ENCODE peak calls at places on chromosomes 13 and 19, in five cellular contexts. One of them, this sample, is unnamed.

GRCh38 chr13:111005808-111006494 is 91.1 kb upstream of the ANKRD10 start:
- DNase-seq in trophoblast cell: no peak
- DNase-seq in neuronal stem cell: no peak
- DNase-seq in mesenchymal stem cell: no peak
- DNase-seq in H1: no peak
- DNase-seq in this sample: no peak

GRCh38 chr19:19642506-19643157 is 825 bp downstream of the GMIP start:
- DNase-seq in trophoblast cell: peak
- DNase-seq in neuronal stem cell: no peak
- DNase-seq in mesenchymal stem cell: peak
- DNase-seq in H1: no peak
- DNase-seq in this sample: no peak

GRCh38 chr19:34972163-34972705 is 8.2 kb upstream of the ZNF792 start:
- DNase-seq in trophoblast cell: no peak
- DNase-seq in neuronal stem cell: no peak
- DNase-seq in mesenchymal stem cell: no peak
- DNase-seq in H1: no peak
- DNase-seq in this sample: no peak

GRCh38 chr19:17766543-17767131 is 15.4 kb downstream of the FCHO1 start:
- DNase-seq in trophoblast cell: peak
- DNase-seq in neuronal stem cell: peak
- DNase-seq in mesenchymal stem cell: peak
- DNase-seq in H1: peak
- DNase-seq in this sample: peak

GRCh38 chr13:89846890-89847585 is 1500.4 kb upstream of the MIR17HG start:
- DNase-seq in trophoblast cell: no peak
- DNase-seq in neuronal stem cell: no peak
- DNase-seq in mesenchymal stem cell: peak
- DNase-seq in H1: no peak
- DNase-seq in this sample: no peak

GRCh38 chr19:434152-434960 is 25.4 kb upstream of the C2CD4C start:
- DNase-seq in trophoblast cell: no peak
- DNase-seq in neuronal stem cell: no peak
- DNase-seq in mesenchymal stem cell: no peak
- DNase-seq in H1: no peak
- DNase-seq in this sample: no peak

GRCh38 chr19:2099054-2099501 is 2.4 kb downstream of the IZUMO4 start:
- DNase-seq in trophoblast cell: no peak
- DNase-seq in neuronal stem cell: no peak
- DNase-seq in mesenchymal stem cell: no peak
- DNase-seq in H1: no peak
- DNase-seq in this sample: no peak

GRCh38 chr19:53158119-53158656 is 665 bp downstream of the ZNF347 start:
- DNase-seq in trophoblast cell: peak
- DNase-seq in neuronal stem cell: peak
- DNase-seq in mesenchymal stem cell: peak
- DNase-seq in H1: peak
- DNase-seq in this sample: peak

GRCh38 chr13:112901951-112902651 is 66.9 kb upstream of the MCF2L start:
- DNase-seq in trophoblast cell: no peak
- DNase-seq in neuronal stem cell: no peak
- DNase-seq in mesenchymal stem cell: no peak
- DNase-seq in H1: no peak
- DNase-seq in this sample: peak

GRCh38 chr19:2477732-2478191 is 1.8 kb downstream of the GADD45B start:
- DNase-seq in trophoblast cell: no peak
- DNase-seq in neuronal stem cell: no peak
- DNase-seq in mesenchymal stem cell: peak
- DNase-seq in H1: no peak
- DNase-seq in this sample: no peak

GRCh38 chr13:90675129-90675528 is 672.4 kb upstream of the MIR17HG start:
- DNase-seq in trophoblast cell: no peak
- DNase-seq in neuronal stem cell: no peak
- DNase-seq in mesenchymal stem cell: no peak
- DNase-seq in H1: no peak
- DNase-seq in this sample: no peak

GRCh38 chr19:47272448-47273312 is 2.0 kb upstream of the INAFM1 start:
- DNase-seq in trophoblast cell: no peak
- DNase-seq in neuronal stem cell: no peak
- DNase-seq in mesenchymal stem cell: no peak
- DNase-seq in H1: peak
- DNase-seq in this sample: no peak

GRCh38 chr13:71124230-71124629 is 742.8 kb downstream of the DACH1 start:
- DNase-seq in trophoblast cell: no peak
- DNase-seq in neuronal stem cell: no peak
- DNase-seq in mesenchymal stem cell: no peak
- DNase-seq in H1: no peak
- DNase-seq in this sample: no peak

GRCh38 chr13:76723551-76724232 is 162.5 kb downstream of the KCTD12 start:
- DNase-seq in trophoblast cell: peak
- DNase-seq in neuronal stem cell: no peak
- DNase-seq in mesenchymal stem cell: peak
- DNase-seq in H1: peak
- DNase-seq in this sample: peak

GRCh38 chr19:29478578-29479565 is 46.9 kb upstream of the VSTM2B start:
- DNase-seq in trophoblast cell: peak
- DNase-seq in neuronal stem cell: peak
- DNase-seq in mesenchymal stem cell: no peak
- DNase-seq in H1: peak
- DNase-seq in this sample: peak

GRCh38 chr13:99690426-99691189 is 189.3 kb downstream of the TM9SF2 start:
- DNase-seq in trophoblast cell: peak
- DNase-seq in neuronal stem cell: peak
- DNase-seq in mesenchymal stem cell: no peak
- DNase-seq in H1: no peak
- DNase-seq in this sample: no peak

GRCh38 chr19:35037716-35038622 is 3.6 kb upstream of the HPN start:
- DNase-seq in trophoblast cell: no peak
- DNase-seq in neuronal stem cell: no peak
- DNase-seq in mesenchymal stem cell: no peak
- DNase-seq in H1: no peak
- DNase-seq in this sample: no peak

GRCh38 chr13:50410921-50411712 is 395.9 kb downstream of the KCNRG start:
- DNase-seq in trophoblast cell: peak
- DNase-seq in neuronal stem cell: no peak
- DNase-seq in mesenchymal stem cell: peak
- DNase-seq in H1: no peak
- DNase-seq in this sample: no peak

GRCh38 chr19:28168557-28168956 is 1044.4 kb downstream of the UQCRFS1 start:
- DNase-seq in trophoblast cell: no peak
- DNase-seq in neuronal stem cell: peak
- DNase-seq in mesenchymal stem cell: no peak
- DNase-seq in H1: peak
- DNase-seq in this sample: peak

GRCh38 chr19:28170066-28170465 is 1042.9 kb downstream of the UQCRFS1 start:
- DNase-seq in trophoblast cell: no peak
- DNase-seq in neuronal stem cell: no peak
- DNase-seq in mesenchymal stem cell: no peak
- DNase-seq in H1: no peak
- DNase-seq in this sample: no peak

GRCh38 chr19:28169168-28169862 is 1043.6 kb downstream of the UQCRFS1 start:
- DNase-seq in trophoblast cell: no peak
- DNase-seq in neuronal stem cell: peak
- DNase-seq in mesenchymal stem cell: no peak
- DNase-seq in H1: peak
- DNase-seq in this sample: peak

GRCh38 chr19:28164214-28164613 is 1048.7 kb downstream of the UQCRFS1 start:
- DNase-seq in trophoblast cell: no peak
- DNase-seq in neuronal stem cell: no peak
- DNase-seq in mesenchymal stem cell: no peak
- DNase-seq in H1: no peak
- DNase-seq in this sample: no peak

DNA sequence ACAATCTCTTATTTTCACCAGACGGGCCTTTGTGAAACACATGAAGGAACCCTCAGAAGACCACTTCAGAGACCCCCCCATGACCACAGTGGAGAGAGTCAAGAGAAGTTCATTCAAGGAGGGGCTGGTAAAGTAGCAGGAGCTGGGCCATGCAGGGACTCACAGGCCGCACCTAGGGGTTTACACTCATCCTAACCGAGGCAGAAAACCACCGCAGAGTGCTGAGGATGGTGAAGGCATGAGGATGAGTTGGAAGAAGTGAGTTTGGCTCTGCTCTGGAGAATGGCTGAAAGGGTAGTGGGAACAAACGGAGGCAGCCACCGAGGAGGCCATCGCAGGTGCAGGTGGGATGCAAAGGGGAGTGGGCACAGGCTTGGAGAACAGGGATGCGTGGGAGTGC is 1046.9 kb downstream of the UQCRFS1 start:
- DNase-seq in trophoblast cell: no peak
- DNase-seq in neuronal stem cell: no peak
- DNase-seq in mesenchymal stem cell: no peak
- DNase-seq in H1: no peak
- DNase-seq in this sample: no peak
- H2BK12ac ChIP-seq in trophoblast cell: no peak
- H2BK12ac ChIP-seq in neuronal stem cell: no peak
- H2BK12ac ChIP-seq in mesenchymal stem cell: no peak
- H2BK12ac ChIP-seq in H1: no peak
- H2BK12ac ChIP-seq in this sample: no peak

GRCh38 chr13:94716016-94716415 is 3.7 kb upstream of the SOX21 start:
- DNase-seq in trophoblast cell: no peak
- DNase-seq in neuronal stem cell: no peak
- DNase-seq in mesenchymal stem cell: no peak
- DNase-seq in H1: no peak
- DNase-seq in this sample: no peak
- H2BK12ac ChIP-seq in trophoblast cell: no peak
- H2BK12ac ChIP-seq in neuronal stem cell: no peak
- H2BK12ac ChIP-seq in mesenchymal stem cell: no peak
- H2BK12ac ChIP-seq in H1: no peak
- H2BK12ac ChIP-seq in this sample: no peak

DNA sequence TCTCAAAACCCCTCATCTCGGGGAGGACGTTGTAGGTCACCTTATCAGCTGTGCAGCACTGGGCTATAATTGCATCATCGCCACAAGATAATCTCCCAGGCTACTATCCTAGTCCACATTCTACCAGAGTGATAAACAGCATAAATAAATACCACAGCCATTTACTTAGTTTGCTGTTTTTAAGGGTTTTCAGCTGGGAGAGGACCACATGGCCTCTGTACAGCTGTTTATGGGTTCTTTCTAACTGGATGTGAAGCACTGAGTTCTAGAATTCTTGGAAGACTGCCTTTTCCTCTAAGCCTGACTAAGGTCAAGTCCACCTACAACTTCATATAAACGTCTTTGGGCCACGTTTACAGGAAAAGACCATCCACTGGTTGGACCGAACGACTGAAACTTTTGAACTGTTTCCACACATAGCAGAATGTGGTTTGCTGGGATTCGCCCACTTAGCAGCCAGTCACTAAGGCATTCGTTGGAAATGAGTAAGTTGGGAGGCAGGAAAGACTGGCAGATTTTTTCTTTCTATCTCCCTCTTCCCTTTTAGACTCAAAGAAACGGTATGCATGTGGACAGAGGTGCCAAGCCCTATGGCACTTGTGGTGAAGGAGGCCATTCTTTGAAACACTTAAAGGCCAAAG is 752.5 kb upstream of the SGCG start:
- DNase-seq in trophoblast cell: peak
- DNase-seq in neuronal stem cell: no peak
- DNase-seq in mesenchymal stem cell: peak
- DNase-seq in H1: no peak
- DNase-seq in this sample: no peak
- H2BK12ac ChIP-seq in trophoblast cell: no peak
- H2BK12ac ChIP-seq in neuronal stem cell: no peak
- H2BK12ac ChIP-seq in mesenchymal stem cell: no peak
- H2BK12ac ChIP-seq in H1: no peak
- H2BK12ac ChIP-seq in this sample: no peak

DNA sequence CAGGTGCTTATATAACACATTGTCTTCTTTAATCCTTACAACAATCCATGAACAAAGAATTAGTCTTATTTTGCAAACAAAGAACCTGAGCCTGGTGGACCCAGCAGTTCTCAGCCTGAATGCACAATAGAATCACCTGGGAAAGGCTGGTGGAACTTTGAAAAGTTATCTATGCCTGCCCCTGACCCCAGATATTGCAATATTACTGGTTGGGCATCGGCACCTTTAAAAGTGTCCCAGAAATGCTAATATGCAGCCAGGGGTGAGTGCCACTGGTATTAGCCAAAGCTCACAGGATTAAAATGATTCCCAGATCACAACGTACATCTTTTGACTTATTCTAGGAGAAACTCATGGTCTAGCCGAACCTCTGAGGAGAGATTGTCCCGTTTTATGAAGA is 268.8 kb downstream of the KLF5 start:
- DNase-seq in trophoblast cell: no peak
- DNase-seq in neuronal stem cell: no peak
- DNase-seq in mesenchymal stem cell: no peak
- DNase-seq in H1: no peak
- DNase-seq in this sample: no peak
- H2BK12ac ChIP-seq in trophoblast cell: no peak
- H2BK12ac ChIP-seq in neuronal stem cell: no peak
- H2BK12ac ChIP-seq in mesenchymal stem cell: no peak
- H2BK12ac ChIP-seq in H1: no peak
- H2BK12ac ChIP-seq in this sample: no peak

GRCh38 chr19:7698583-7698982 is 3.3 kb downstream of the FCER2 start:
- DNase-seq in trophoblast cell: no peak
- DNase-seq in neuronal stem cell: no peak
- DNase-seq in mesenchymal stem cell: no peak
- DNase-seq in H1: no peak
- DNase-seq in this sample: no peak

GRCh38 chr19:7699422-7700127 is 2.4 kb downstream of the FCER2 start:
- DNase-seq in trophoblast cell: no peak
- DNase-seq in neuronal stem cell: no peak
- DNase-seq in mesenchymal stem cell: no peak
- DNase-seq in H1: no peak
- DNase-seq in this sample: no peak

GRCh38 chr19:7700128-7700470 is 1.8 kb downstream of the FCER2 start:
- DNase-seq in trophoblast cell: no peak
- DNase-seq in neuronal stem cell: no peak
- DNase-seq in mesenchymal stem cell: no peak
- DNase-seq in H1: no peak
- DNase-seq in this sample: no peak

GRCh38 chr19:7697721-7698287 is 4.1 kb downstream of the FCER2 start:
- DNase-seq in trophoblast cell: no peak
- DNase-seq in neuronal stem cell: no peak
- DNase-seq in mesenchymal stem cell: no peak
- DNase-seq in H1: no peak
- DNase-seq in this sample: no peak

GRCh38 chr19:7699003-7699402 is 2.9 kb downstream of the FCER2 start:
- DNase-seq in trophoblast cell: no peak
- DNase-seq in neuronal stem cell: no peak
- DNase-seq in mesenchymal stem cell: no peak
- DNase-seq in H1: no peak
- DNase-seq in this sample: no peak
- H2BK12ac ChIP-seq in trophoblast cell: no peak
- H2BK12ac ChIP-seq in neuronal stem cell: no peak
- H2BK12ac ChIP-seq in mesenchymal stem cell: no peak
- H2BK12ac ChIP-seq in H1: no peak
- H2BK12ac ChIP-seq in this sample: no peak

GRCh38 chr13:95585867-95586266 is 33.3 kb downstream of the CLDN10 start:
- DNase-seq in trophoblast cell: peak
- DNase-seq in neuronal stem cell: no peak
- DNase-seq in mesenchymal stem cell: no peak
- DNase-seq in H1: no peak
- DNase-seq in this sample: no peak
- H2BK12ac ChIP-seq in trophoblast cell: no peak
- H2BK12ac ChIP-seq in neuronal stem cell: no peak
- H2BK12ac ChIP-seq in mesenchymal stem cell: no peak
- H2BK12ac ChIP-seq in H1: no peak
- H2BK12ac ChIP-seq in this sample: no peak

GRCh38 chr19:27705896-27706295 is 1507.1 kb downstream of the UQCRFS1 start:
- DNase-seq in trophoblast cell: no peak
- DNase-seq in neuronal stem cell: no peak
- DNase-seq in mesenchymal stem cell: no peak
- DNase-seq in H1: no peak
- DNase-seq in this sample: no peak
- H2BK12ac ChIP-seq in trophoblast cell: no peak
- H2BK12ac ChIP-seq in neuronal stem cell: no peak
- H2BK12ac ChIP-seq in mesenchymal stem cell: no peak
- H2BK12ac ChIP-seq in H1: no peak
- H2BK12ac ChIP-seq in this sample: no peak

GRCh38 chr13:31499274-31499673 is 240.1 kb upstream of the RXFP2 start:
- DNase-seq in trophoblast cell: no peak
- DNase-seq in neuronal stem cell: no peak
- DNase-seq in mesenchymal stem cell: no peak
- DNase-seq in H1: no peak
- DNase-seq in this sample: no peak
- H2BK12ac ChIP-seq in trophoblast cell: no peak
- H2BK12ac ChIP-seq in neuronal stem cell: no peak
- H2BK12ac ChIP-seq in mesenchymal stem cell: no peak
- H2BK12ac ChIP-seq in H1: no peak
- H2BK12ac ChIP-seq in this sample: no peak

This sample was measured in H9.